ENCODE peak calls at places on chromosomes 2 and 18, in five cellular contexts. P is GM12878, W is HEK293T, F is K562, A is A549. M is an unnamed sample.

GRCh38 chr2:88692187-88692586 is 714 bp downstream of the RPIA start:
- DNase-seq in P (no peak), F (peak), W (peak), A (peak), M (peak)

GRCh38 chr18:50631831-50632285 is 72.0 kb downstream of the MAPK4 start:
- DNase-seq in A (no peak), P (no peak), F (no peak), W (no peak), M (no peak)

GRCh38 chr2:29110916-29111315 is 4.3 kb upstream of the CLIP4 start:
- DNase-seq in A (no peak), F (no peak), P (no peak), W (no peak), M (peak)

GRCh38 chr18:3867768-3868445 is 417.9 kb downstream of the TGIF1 start:
- DNase-seq in W (no peak), F (no peak), A (no peak), P (no peak), M (no peak)

GRCh38 chr2:71959494-71959893 is 188.2 kb downstream of the CYP26B1 start:
- DNase-seq in W (no peak), F (no peak), P (no peak), A (no peak), M (no peak)

GRCh38 chr18:73749304-73749703 is 398.3 kb downstream of the FBXO15 start:
- DNase-seq in P (no peak), W (no peak), A (no peak), F (no peak), M (no peak)

GRCh38 chr2:239261796-239262475 is 138.9 kb downstream of the HDAC4 start:
- DNase-seq in F (no peak), A (no peak), W (no peak), P (no peak), M (no peak)

GRCh38 chr2:9897796-9898195 is 53.7 kb upstream of the GRHL1 start:
- DNase-seq in P (no peak), F (no peak), W (no peak), A (no peak), M (peak)

GRCh38 chr2:23681356-23682140 is 245.4 kb downstream of the ATAD2B start:
- DNase-seq in P (no peak), A (no peak), W (no peak), F (no peak), M (no peak)

GRCh38 chr2:173964565-173965371 is 405 bp downstream of the SP3 start:
- DNase-seq in F (peak), W (peak), P (peak), A (no peak), M (peak)

GRCh38 chr2:45860136-45861106 is 208.9 kb downstream of the PRKCE start:
- DNase-seq in W (no peak), F (no peak), P (no peak), A (no peak), M (peak)

GRCh38 chr2:11011359-11011758 is 99.6 kb downstream of the KCNF1 start:
- DNase-seq in W (no peak), A (no peak), F (no peak), P (no peak), M (no peak)

GRCh38 chr18:62224229-62224628 is 37.2 kb downstream of the RELCH start:
- DNase-seq in F (no peak), W (no peak), A (no peak), P (no peak), M (no peak)

GRCh38 chr2:235200216-235200615 is 248.4 kb downstream of the SH3BP4 start:
- DNase-seq in P (no peak), W (no peak), F (no peak), A (no peak), M (no peak)

GRCh38 chr18:26458526-26459232 is 89.7 kb downstream of the KCTD1 start:
- DNase-seq in P (peak), W (no peak), A (no peak), F (no peak), M (peak)

GRCh38 chr2:217459675-217460405 is 543.0 kb downstream of the TNS1 start:
- DNase-seq in W (no peak), P (no peak), F (no peak), A (no peak), M (peak)

GRCh38 chr2:229835601-229836283 is 86.1 kb downstream of the TRIP12 start:
- DNase-seq in F (no peak), P (no peak), A (no peak), W (no peak), M (peak)

GRCh38 chr18:59696311-59697235 is 650 bp downstream of the CCBE1 start:
- DNase-seq in A (no peak), P (no peak), F (no peak), W (peak), M (peak)

GRCh38 chr18:56257215-56257614 is 381.2 kb downstream of the TXNL1 start:
- DNase-seq in P (peak), A (no peak), W (no peak), F (no peak), M (peak)

GRCh38 chr2:121080013-121080772 is 204.8 kb downstream of the TFCP2L1 start:
- DNase-seq in A (peak), W (peak), F (peak), P (no peak), M (peak)

GRCh38 chr2:203437516-203437915 is 97.6 kb downstream of the RAPH1 start:
- DNase-seq in W (no peak), F (no peak), A (no peak), P (no peak), M (no peak)

GRCh38 chr2:213934560-213934959 is 476.3 kb upstream of the VWC2L start:
- DNase-seq in P (peak), W (peak), F (no peak), A (peak), M (peak)

GRCh38 chr2:165634855-165635254 is 159.2 kb downstream of the GALNT3 start:
- DNase-seq in W (peak), A (no peak), F (no peak), P (no peak), M (peak)

GRCh38 chr2:14745288-14746076 is 113.0 kb downstream of the LRATD1 start:
- DNase-seq in W (no peak), A (no peak), P (no peak), F (no peak), M (no peak)

GRCh38 chr2:148667114-148667513 is 22.6 kb downstream of the EPC2 start:
- DNase-seq in P (no peak), F (no peak), A (no peak), W (no peak), M (no peak)

GRCh38 chr2:61432990-61433389 is 37.9 kb downstream of the USP34 start:
- DNase-seq in F (no peak), W (no peak), P (no peak), A (no peak), M (no peak)

GRCh38 chr2:149125031-149125725 is 86.7 kb downstream of the LYPD6B start:
- DNase-seq in P (no peak), W (no peak), A (no peak), F (no peak), M (no peak)

GRCh38 chr2:30326497-30326896 is 95.2 kb downstream of the LBH start:
- DNase-seq in A (no peak), W (no peak), P (no peak), F (no peak), M (no peak)

GRCh38 chr18:74692367-74693013 is 94.8 kb downstream of the ZNF407 start:
- DNase-seq in A (no peak), W (no peak), P (no peak), F (no peak), M (no peak)

GRCh38 chr2:37342636-37343211 is 1.7 kb upstream of the QPCT start:
- DNase-seq in W (no peak), F (no peak), P (no peak), A (no peak), M (no peak)

GRCh38 chr2:156436477-156437085 is 402 bp downstream of the GPD2 start:
- DNase-seq in F (no peak), W (no peak), A (no peak), P (no peak), M (peak)

GRCh38 chr2:69620870-69621269 is 22.7 kb downstream of the AAK1 start:
- DNase-seq in P (no peak), F (no peak), W (no peak), A (no peak), M (no peak)

GRCh38 chr2:112588611-112589045 is 4.2 kb downstream of the CHCHD5 start:
- DNase-seq in W (no peak), P (no peak), A (no peak), F (no peak), M (no peak)

GRCh38 chr18:22674300-22674699 is 256.6 kb upstream of the CTAGE1 start:
- DNase-seq in F (no peak), A (peak), P (no peak), W (no peak), M (peak)

GRCh38 chr2:242060212-242060835 is 190.8 kb downstream of the RTP5 start:
- DNase-seq in P (no peak), F (no peak), W (no peak), A (no peak), M (peak)

GRCh38 chr2:159454185-159454584 is 162.2 kb downstream of the BAZ2B start:
- DNase-seq in F (no peak), W (no peak), P (no peak), A (no peak), M (peak)

DNA sequence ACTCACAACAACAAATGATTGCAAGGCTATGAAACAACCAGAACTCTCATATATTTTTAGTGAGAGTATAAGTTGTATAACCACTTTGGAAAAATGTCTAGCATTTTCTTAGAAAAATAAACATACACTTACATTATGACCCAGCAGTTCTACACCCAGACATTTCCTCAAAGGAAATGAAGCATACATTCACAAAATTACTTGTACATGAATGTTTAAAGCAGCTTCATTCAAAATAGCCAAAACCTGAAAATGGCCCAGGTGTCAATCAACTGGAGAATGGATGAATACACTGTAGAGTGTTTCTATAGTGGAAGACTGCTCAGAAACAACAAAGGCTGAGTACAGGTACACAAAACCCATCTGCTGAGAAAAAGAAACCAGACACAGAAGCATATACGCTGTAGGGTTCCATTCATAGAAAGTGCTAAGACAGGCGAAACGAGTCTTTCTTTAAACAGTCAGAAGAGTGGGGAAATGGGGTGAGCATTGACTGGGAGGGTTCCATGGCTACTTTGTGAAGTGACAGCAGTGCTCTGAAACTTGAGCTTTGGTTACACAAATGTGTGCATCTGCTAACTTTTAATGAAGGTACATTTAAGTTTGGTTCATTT is 799.0 kb downstream of the DCDC2C start:
- DNase-seq in P (no peak), A (no peak), W (no peak), F (no peak), M (no peak)
- TF ChIP-seq BHLHE40 in P (no peak), A (no peak), W (no peak), F (no peak), M (no peak)

DNA sequence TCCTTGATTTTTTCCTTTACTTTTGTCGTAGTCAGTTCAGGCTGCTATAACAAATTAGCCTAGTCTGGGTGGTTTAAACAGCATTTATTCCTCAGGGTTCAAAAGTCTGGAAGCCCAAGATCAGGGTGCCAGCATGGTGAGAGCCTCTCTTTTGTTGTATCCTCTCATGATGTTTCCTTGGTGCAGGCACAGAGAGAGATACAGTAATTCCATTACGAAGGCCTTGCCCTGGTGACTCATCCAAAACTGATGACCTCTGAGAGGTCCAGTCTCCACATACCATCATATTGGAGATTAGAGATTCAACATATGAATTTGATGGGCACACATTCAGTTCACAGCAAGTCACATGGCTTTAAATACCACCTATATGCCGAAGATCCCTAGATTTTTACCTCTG is 253.8 kb downstream of the CYRIA start:
- DNase-seq in A (no peak), F (no peak), W (no peak), P (no peak), M (no peak)
- TF ChIP-seq BHLHE40 in A (no peak), F (no peak), W (no peak), P (no peak), M (no peak)

DNA sequence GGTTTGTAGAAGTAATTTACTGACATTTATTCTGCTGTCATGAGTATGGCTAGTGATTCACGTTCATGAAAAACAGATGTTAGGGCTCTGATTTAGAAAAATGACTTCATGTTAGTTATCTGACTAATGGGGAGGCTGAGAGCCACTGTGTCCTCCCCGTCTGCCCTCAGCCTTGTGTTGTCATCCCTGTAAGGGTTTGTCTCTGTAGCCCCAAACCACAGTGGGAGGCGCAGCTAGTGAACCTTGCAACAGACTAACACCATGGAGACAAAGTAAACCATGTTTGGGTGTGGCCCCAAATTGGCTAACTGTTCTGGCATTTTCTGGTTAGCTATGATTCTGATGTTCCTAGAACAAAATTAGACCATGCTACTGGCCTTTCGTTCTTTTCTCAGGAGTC is 60.3 kb downstream of the LRRFIP1 start:
- DNase-seq in W (no peak), A (no peak), P (no peak), F (no peak), M (peak)
- TF ChIP-seq BHLHE40 in W (no peak), A (no peak), P (peak), F (peak), M (peak)

DNA sequence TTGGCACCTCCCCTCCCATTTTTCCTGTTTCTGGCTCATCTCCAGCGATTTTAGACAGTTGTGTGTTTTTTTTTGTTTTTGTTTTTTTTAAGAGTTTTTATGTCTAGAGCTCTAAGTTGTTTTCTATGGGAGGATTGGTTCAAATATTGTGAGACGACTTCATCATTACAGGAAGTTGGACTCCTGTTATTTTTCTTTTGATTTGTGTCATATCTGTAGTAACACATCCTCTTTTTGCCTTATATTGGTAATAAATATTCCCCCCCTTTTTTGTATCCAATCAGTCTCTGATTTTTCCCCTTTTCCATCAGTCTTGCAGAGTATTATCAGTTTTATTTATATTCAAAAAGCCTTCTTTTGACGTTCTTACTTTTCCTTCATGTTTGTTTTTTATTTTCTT is 89.0 kb downstream of the KIAA1328 start:
- DNase-seq in A (no peak), F (no peak), W (no peak), P (no peak), M (no peak)
- TF ChIP-seq BHLHE40 in A (no peak), F (no peak), W (no peak), P (no peak), M (no peak)

DNA sequence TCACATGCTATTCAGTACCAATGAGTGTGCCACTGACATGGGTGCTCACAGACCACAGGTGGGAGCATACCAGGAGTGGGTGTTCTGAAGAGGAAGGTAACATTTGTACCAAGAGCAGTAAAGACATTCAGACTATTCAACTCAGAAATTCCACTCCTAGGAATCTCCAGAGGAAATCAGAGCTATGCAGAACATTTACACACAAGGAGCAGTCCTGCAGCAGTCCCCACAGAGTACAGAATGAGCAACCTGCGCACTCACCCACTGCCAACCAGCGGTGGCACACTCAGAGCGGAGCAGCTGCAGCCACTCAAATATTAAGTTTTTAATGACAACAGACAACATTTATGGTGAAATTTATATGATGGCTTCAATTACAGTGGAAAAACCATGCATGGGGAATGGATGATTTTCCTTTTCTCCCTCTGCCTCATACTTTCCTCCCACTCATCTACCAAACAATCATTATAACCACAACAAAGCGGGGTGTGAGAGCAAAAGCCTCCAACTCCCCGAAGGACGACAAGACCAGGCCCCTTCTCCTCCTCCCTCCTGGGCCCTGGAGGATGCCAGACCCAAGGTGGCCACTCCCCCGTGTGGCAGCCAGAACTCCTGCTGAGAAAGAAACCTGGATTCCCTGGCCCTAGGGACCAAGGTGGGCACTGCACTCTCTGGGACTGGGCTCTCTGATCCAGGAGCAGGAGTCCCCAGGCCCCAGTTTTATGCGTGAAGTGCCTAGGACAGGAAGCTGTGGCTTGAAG is 5.4 kb downstream of the HS6ST1 start:
- DNase-seq in W (no peak), F (peak), P (no peak), A (peak), M (peak)
- TF ChIP-seq BHLHE40 in W (no peak), F (no peak), P (no peak), A (no peak), M (no peak)

GRCh38 chr2:122899614-122900013 is 1125.5 kb upstream of the CNTNAP5 start:
- DNase-seq in F (no peak), W (no peak), P (no peak), A (no peak), M (no peak)
- TF ChIP-seq BHLHE40 in F (no peak), W (no peak), P (no peak), A (no peak), M (no peak)

DNA sequence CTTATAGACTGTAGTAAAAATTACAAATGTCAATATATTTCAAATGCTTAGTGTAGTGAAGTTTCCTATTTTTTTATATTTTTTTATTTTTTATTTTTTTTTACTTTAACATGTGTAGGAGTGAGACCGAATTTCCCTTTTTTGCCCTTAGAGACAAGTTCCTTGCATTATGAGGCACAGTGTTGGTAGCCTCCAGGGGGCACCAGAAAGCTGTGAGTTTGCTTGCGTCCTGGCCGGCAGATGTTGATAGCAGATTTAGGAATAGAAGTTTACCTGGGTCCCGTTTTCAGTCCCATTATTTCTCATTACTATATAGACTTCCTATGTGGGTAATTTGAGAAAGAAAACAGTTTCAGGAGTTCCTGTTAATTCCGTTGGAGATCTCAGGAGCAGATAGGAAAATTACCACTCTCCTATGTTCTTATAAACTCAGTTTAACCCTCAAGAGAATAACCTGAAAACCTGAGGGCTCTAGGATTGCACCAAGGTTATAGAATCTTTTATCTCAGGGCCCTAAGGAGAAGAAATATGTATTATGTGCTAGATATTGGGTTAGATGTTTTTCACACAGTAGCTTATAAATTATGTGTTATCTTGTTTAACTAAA is 157.5 kb upstream of the SESTD1 start:
- DNase-seq in A (peak), P (no peak), F (peak), W (peak), M (peak)
- TF ChIP-seq BHLHE40 in A (no peak), P (no peak), F (no peak), W (no peak), M (no peak)

M was measured in IMR-90.